ENCODE peak calls at places on chromosomes 2 and 18, in seven cellular contexts. One of them, this sample, is unnamed. For H3K4me1, the result is how much of the 10 kb centered on the place peaks cover.

GRCh38 chr2:98546186-98546585 is 62.1 kb downstream of the COA5 start:
- DNase-seq in sigmoid colon: no peak
- DNase-seq in esophagus muscularis mucosa: peak
- DNase-seq in A549: no peak
- DNase-seq in stomach: no peak
- DNase-seq in upper lobe of left lung: no peak
- DNase-seq in transverse colon: no peak
- DNase-seq in this sample: no peak

GRCh38 chr2:2877427-2877826 is 500.2 kb downstream of the EIPR1 start:
- DNase-seq in sigmoid colon: no peak
- DNase-seq in esophagus muscularis mucosa: no peak
- DNase-seq in A549: no peak
- DNase-seq in stomach: no peak
- DNase-seq in upper lobe of left lung: no peak
- DNase-seq in transverse colon: no peak
- DNase-seq in this sample: no peak

GRCh38 chr2:20326163-20326780 is 24.4 kb downstream of the PUM2 start:
- DNase-seq in sigmoid colon: no peak
- DNase-seq in esophagus muscularis mucosa: no peak
- DNase-seq in A549: peak
- DNase-seq in stomach: peak
- DNase-seq in upper lobe of left lung: peak
- DNase-seq in transverse colon: peak
- DNase-seq in this sample: peak

GRCh38 chr2:210286123-210286680 is 28.8 kb downstream of the MYL1 start:
- DNase-seq in sigmoid colon: no peak
- DNase-seq in esophagus muscularis mucosa: no peak
- DNase-seq in A549: no peak
- DNase-seq in stomach: no peak
- DNase-seq in upper lobe of left lung: no peak
- DNase-seq in transverse colon: no peak
- DNase-seq in this sample: no peak

GRCh38 chr2:64779117-64779690 is 125.5 kb upstream of the SERTAD2 start:
- DNase-seq in sigmoid colon: no peak
- DNase-seq in esophagus muscularis mucosa: no peak
- DNase-seq in A549: peak
- DNase-seq in stomach: no peak
- DNase-seq in upper lobe of left lung: no peak
- DNase-seq in transverse colon: no peak
- DNase-seq in this sample: no peak

GRCh38 chr18:59631583-59632181 is 65.5 kb downstream of the CCBE1 start:
- DNase-seq in sigmoid colon: no peak
- DNase-seq in esophagus muscularis mucosa: no peak
- DNase-seq in A549: peak
- DNase-seq in stomach: no peak
- DNase-seq in upper lobe of left lung: no peak
- DNase-seq in transverse colon: no peak
- DNase-seq in this sample: no peak

GRCh38 chr2:206562375-206562774 is 79.9 kb upstream of the FAM237A start:
- DNase-seq in sigmoid colon: no peak
- DNase-seq in esophagus muscularis mucosa: no peak
- DNase-seq in A549: peak
- DNase-seq in stomach: no peak
- DNase-seq in upper lobe of left lung: no peak
- DNase-seq in transverse colon: no peak
- DNase-seq in this sample: no peak

GRCh38 chr2:48452108-48452507 is 77.8 kb upstream of the STON1 start:
- DNase-seq in sigmoid colon: no peak
- DNase-seq in esophagus muscularis mucosa: no peak
- DNase-seq in A549: no peak
- DNase-seq in stomach: no peak
- DNase-seq in upper lobe of left lung: no peak
- DNase-seq in transverse colon: no peak
- DNase-seq in this sample: no peak

GRCh38 chr2:101199153-101199810 is 48.1 kb upstream of the TBC1D8 start:
- DNase-seq in sigmoid colon: no peak
- DNase-seq in esophagus muscularis mucosa: no peak
- DNase-seq in A549: peak
- DNase-seq in stomach: no peak
- DNase-seq in upper lobe of left lung: no peak
- DNase-seq in transverse colon: no peak
- DNase-seq in this sample: no peak

GRCh38 chr2:142865924-142866323 is 11.5 kb upstream of the KYNU start:
- DNase-seq in sigmoid colon: no peak
- DNase-seq in esophagus muscularis mucosa: no peak
- DNase-seq in A549: no peak
- DNase-seq in stomach: no peak
- DNase-seq in upper lobe of left lung: no peak
- DNase-seq in transverse colon: no peak
- DNase-seq in this sample: no peak

GRCh38 chr2:192354512-192355244 is 159.9 kb upstream of the TMEFF2 start:
- DNase-seq in sigmoid colon: no peak
- DNase-seq in esophagus muscularis mucosa: no peak
- DNase-seq in A549: no peak
- DNase-seq in stomach: no peak
- DNase-seq in upper lobe of left lung: no peak
- DNase-seq in transverse colon: no peak
- DNase-seq in this sample: no peak

GRCh38 chr2:61967262-61967661 is 61.8 kb downstream of the COMMD1 start:
- DNase-seq in sigmoid colon: no peak
- DNase-seq in esophagus muscularis mucosa: no peak
- DNase-seq in A549: no peak
- DNase-seq in stomach: no peak
- DNase-seq in upper lobe of left lung: no peak
- DNase-seq in transverse colon: no peak
- DNase-seq in this sample: no peak

GRCh38 chr18:54828290-54828871 is at the start of gene RAB27B:
- DNase-seq in sigmoid colon: peak
- DNase-seq in esophagus muscularis mucosa: no peak
- DNase-seq in A549: peak
- DNase-seq in stomach: peak
- DNase-seq in upper lobe of left lung: peak
- DNase-seq in transverse colon: peak
- DNase-seq in this sample: peak

GRCh38 chr18:33239298-33239697 is 201.2 kb downstream of the CCDC178 start:
- DNase-seq in sigmoid colon: no peak
- DNase-seq in esophagus muscularis mucosa: no peak
- DNase-seq in A549: no peak
- DNase-seq in stomach: no peak
- DNase-seq in upper lobe of left lung: no peak
- DNase-seq in transverse colon: no peak
- DNase-seq in this sample: no peak

GRCh38 chr2:201854221-201854801 is 48.0 kb downstream of the CDK15 start:
- DNase-seq in sigmoid colon: no peak
- DNase-seq in esophagus muscularis mucosa: no peak
- DNase-seq in A549: no peak
- DNase-seq in stomach: no peak
- DNase-seq in upper lobe of left lung: no peak
- DNase-seq in transverse colon: no peak
- DNase-seq in this sample: no peak

GRCh38 chr2:59308108-59308507 is 1067.0 kb upstream of the FANCL start:
- DNase-seq in sigmoid colon: no peak
- DNase-seq in esophagus muscularis mucosa: no peak
- DNase-seq in A549: no peak
- DNase-seq in stomach: no peak
- DNase-seq in upper lobe of left lung: no peak
- DNase-seq in transverse colon: no peak
- DNase-seq in this sample: no peak

GRCh38 chr2:213065583-213066444 is 85.6 kb downstream of the IKZF2 start:
- DNase-seq in sigmoid colon: no peak
- DNase-seq in esophagus muscularis mucosa: no peak
- DNase-seq in A549: peak
- DNase-seq in stomach: peak
- DNase-seq in upper lobe of left lung: peak
- DNase-seq in transverse colon: peak
- DNase-seq in this sample: no peak

GRCh38 chr2:45068643-45069140 is 59.4 kb upstream of the SIX2 start:
- DNase-seq in sigmoid colon: no peak
- DNase-seq in esophagus muscularis mucosa: no peak
- DNase-seq in A549: no peak
- DNase-seq in stomach: no peak
- DNase-seq in upper lobe of left lung: no peak
- DNase-seq in transverse colon: no peak
- DNase-seq in this sample: no peak

GRCh38 chr2:84855730-84856129 is 25.2 kb downstream of the TRABD2A start:
- DNase-seq in sigmoid colon: no peak
- DNase-seq in esophagus muscularis mucosa: no peak
- DNase-seq in A549: no peak
- DNase-seq in stomach: no peak
- DNase-seq in upper lobe of left lung: no peak
- DNase-seq in transverse colon: no peak
- DNase-seq in this sample: no peak

GRCh38 chr2:101770672-101771071 is 73.2 kb downstream of the MAP4K4 start:
- DNase-seq in sigmoid colon: no peak
- DNase-seq in esophagus muscularis mucosa: peak
- DNase-seq in A549: peak
- DNase-seq in stomach: no peak
- DNase-seq in upper lobe of left lung: no peak
- DNase-seq in transverse colon: peak
- DNase-seq in this sample: no peak

GRCh38 chr2:161981679-161982300 is 92.2 kb downstream of the DPP4 start:
- DNase-seq in sigmoid colon: no peak
- DNase-seq in esophagus muscularis mucosa: no peak
- DNase-seq in A549: no peak
- DNase-seq in stomach: no peak
- DNase-seq in upper lobe of left lung: no peak
- DNase-seq in transverse colon: peak
- DNase-seq in this sample: no peak

GRCh38 chr18:43789234-43790000 is 512.1 kb upstream of the SYT4 start:
- DNase-seq in sigmoid colon: no peak
- DNase-seq in esophagus muscularis mucosa: no peak
- DNase-seq in A549: no peak
- DNase-seq in stomach: no peak
- DNase-seq in upper lobe of left lung: no peak
- DNase-seq in transverse colon: no peak
- DNase-seq in this sample: no peak

DNA sequence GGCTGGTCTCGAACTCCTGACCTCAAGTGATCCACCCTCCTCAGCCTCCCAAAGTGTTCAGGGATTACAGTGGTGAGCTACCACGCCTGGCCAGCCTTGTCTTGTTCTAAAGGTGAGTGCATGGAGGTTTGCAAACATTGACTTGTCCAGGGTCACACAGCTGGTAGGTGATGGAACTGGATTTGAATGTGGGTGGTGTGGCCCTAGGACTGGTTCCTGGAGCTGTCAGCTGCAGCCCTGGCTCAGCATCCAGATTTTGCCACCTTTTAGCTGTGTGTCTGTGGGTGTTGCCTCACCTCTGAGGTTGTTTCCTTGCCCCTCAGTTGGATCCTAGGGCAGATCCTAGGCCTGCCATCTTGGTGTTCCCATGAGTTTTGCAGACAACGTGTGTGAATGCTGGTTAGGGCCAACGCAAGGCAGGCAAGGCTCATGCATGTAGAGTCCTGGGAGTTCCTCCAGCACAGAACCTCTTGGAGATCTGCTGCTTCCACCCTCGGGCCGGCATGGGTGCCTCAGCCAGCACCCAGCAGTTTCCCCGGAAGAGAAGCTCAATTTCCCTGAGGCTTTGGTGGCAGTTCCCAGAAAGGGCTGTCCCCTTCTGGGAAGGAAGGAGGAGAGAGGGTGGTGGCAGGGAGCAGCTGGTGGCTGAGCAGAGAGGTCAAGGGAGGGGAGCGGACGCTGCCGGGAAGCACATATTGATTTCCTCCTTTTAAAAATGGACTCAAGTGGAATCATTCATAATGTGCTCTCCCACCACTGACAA is 127.6 kb upstream of the HS6ST1 start:
- DNase-seq in sigmoid colon: peak
- DNase-seq in esophagus muscularis mucosa: peak
- DNase-seq in A549: no peak
- DNase-seq in stomach: peak
- DNase-seq in upper lobe of left lung: no peak
- DNase-seq in transverse colon: no peak
- DNase-seq in this sample: no peak
- TF ChIP-seq EP300 in sigmoid colon: no peak
- TF ChIP-seq EP300 in esophagus muscularis mucosa: no peak
- TF ChIP-seq EP300 in A549: no peak
- TF ChIP-seq EP300 in stomach: no peak
- TF ChIP-seq EP300 in upper lobe of left lung: no peak
- TF ChIP-seq EP300 in transverse colon: no peak
- TF ChIP-seq EP300 in this sample: no peak

GRCh38 chr2:72924353-72925240 is 7.3 kb downstream of the EMX1 start:
- DNase-seq in sigmoid colon: peak
- DNase-seq in esophagus muscularis mucosa: no peak
- DNase-seq in A549: no peak
- DNase-seq in stomach: peak
- DNase-seq in upper lobe of left lung: peak
- DNase-seq in transverse colon: no peak
- DNase-seq in this sample: no peak
- H3K4me1 ChIP-seq in sigmoid colon: under half
- H3K4me1 ChIP-seq in esophagus muscularis mucosa: under half
- H3K4me1 ChIP-seq in A549: under half
- H3K4me1 ChIP-seq in stomach: under half
- H3K4me1 ChIP-seq in upper lobe of left lung: under half
- H3K4me1 ChIP-seq in transverse colon: under half
- H3K4me1 ChIP-seq in this sample: under half

DNA sequence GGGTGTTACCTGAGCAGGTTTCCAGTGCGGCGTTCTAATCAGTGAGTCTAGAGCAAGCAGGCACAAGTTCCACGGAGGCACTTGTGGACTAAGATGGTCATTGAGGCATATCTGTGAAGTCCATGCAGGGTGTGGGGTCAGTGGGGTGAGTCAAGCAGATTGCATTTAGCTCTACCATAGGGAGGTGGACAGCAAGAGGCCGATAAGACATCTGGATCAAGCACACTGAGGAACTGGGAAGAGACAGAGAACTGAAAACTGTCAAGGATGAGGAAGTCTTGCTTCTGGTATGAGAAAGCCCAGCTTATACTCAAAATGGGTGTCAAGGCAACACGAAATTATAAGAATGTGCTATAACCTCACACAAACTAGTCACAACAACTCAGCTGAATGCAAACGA is 61.2 kb upstream of the SLC39A10 start:
- DNase-seq in sigmoid colon: no peak
- DNase-seq in esophagus muscularis mucosa: no peak
- DNase-seq in A549: no peak
- DNase-seq in stomach: no peak
- DNase-seq in upper lobe of left lung: no peak
- DNase-seq in transverse colon: no peak
- DNase-seq in this sample: no peak
- TF ChIP-seq EP300 in sigmoid colon: no peak
- TF ChIP-seq EP300 in esophagus muscularis mucosa: no peak
- TF ChIP-seq EP300 in A549: no peak
- TF ChIP-seq EP300 in stomach: no peak
- TF ChIP-seq EP300 in upper lobe of left lung: no peak
- TF ChIP-seq EP300 in transverse colon: no peak
- TF ChIP-seq EP300 in this sample: no peak

DNA sequence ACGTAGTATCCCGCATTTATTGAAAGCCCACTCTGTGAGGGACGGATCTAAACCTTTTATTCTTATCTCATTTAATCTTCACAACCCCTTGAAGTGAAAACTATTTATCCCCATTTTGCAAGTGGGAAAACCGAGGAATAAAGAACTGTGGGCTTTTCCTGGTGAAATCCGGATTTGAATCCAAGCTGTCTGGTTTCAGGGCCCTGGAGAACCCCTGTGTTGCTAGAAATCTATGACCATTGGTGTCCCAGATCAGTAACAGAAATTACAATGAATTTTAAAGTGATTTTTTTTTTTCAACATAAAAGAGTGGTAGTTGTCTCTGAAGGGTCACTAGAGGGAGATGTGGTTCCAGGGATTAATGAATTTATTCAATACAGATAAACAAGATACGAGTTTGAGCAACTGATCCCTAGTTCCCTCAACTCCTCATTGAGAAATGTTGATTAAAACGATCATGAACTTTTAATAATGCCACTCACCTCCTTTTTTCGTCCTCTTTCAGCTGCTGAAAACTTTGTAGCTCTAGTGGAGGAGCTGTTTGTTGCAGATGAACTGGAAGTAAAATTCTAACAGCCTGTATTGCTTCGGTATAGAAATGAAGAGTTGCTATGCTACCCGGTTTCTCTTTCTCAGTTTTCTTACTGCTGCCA is 940 bp downstream of the XRCC5 start:
- DNase-seq in sigmoid colon: no peak
- DNase-seq in esophagus muscularis mucosa: no peak
- DNase-seq in A549: peak
- DNase-seq in stomach: no peak
- DNase-seq in upper lobe of left lung: no peak
- DNase-seq in transverse colon: no peak
- DNase-seq in this sample: no peak
- H3K4me1 ChIP-seq in sigmoid colon: under half
- H3K4me1 ChIP-seq in esophagus muscularis mucosa: under half
- H3K4me1 ChIP-seq in A549: under half
- H3K4me1 ChIP-seq in stomach: half or more
- H3K4me1 ChIP-seq in upper lobe of left lung: under half
- H3K4me1 ChIP-seq in transverse colon: under half
- H3K4me1 ChIP-seq in this sample: under half